ENCODE peak calls at places on chromosomes 3 and 15, in six cellular contexts. D is neuronal stem cell, W is H9, N is IMR-90, S is mesendoderm, B is H1. Q is an unnamed sample.

GRCh38 chr3:52195823-52196331 is 2.1 kb upstream of the ALAS1 start:
- DNase-seq in N (peak; percentile 75), D (no peak), B (no peak), W (no peak), S (no peak), Q (peak; percentile 88)

GRCh38 chr15:90211440-90212168 is 10.5 kb downstream of the SEMA4B start:
- DNase-seq in S (no peak), N (peak; percentile 67), D (no peak), B (no peak), W (no peak), Q (peak; percentile 57)

GRCh38 chr15:98009169-98009568 is 48.7 kb downstream of the ARRDC4 start:
- DNase-seq in S (no peak), B (no peak), D (no peak), N (no peak), W (no peak), Q (no peak)

GRCh38 chr3:5192568-5193319 is 5.2 kb downstream of the EDEM1 start:
- DNase-seq in W (no peak), D (no peak), S (no peak), N (no peak), B (no peak), Q (no peak)

GRCh38 chr15:58348095-58348812 is 83.5 kb upstream of the LIPC start:
- DNase-seq in W (no peak), S (no peak), D (no peak), B (no peak), N (no peak), Q (no peak)

GRCh38 chr15:70362911-70363310 is 265.2 kb upstream of the TLE3 start:
- DNase-seq in D (no peak), S (peak; percentile 73), N (peak; percentile 18), B (peak; percentile 13), W (peak; percentile 75), Q (peak; percentile 55)

GRCh38 chr3:78703944-78704343 is 1063.9 kb downstream of the ROBO1 start:
- DNase-seq in B (no peak), N (no peak), D (no peak), W (no peak), S (no peak), Q (no peak)

GRCh38 chr15:78204351-78205309 is 29.7 kb downstream of the ACSBG1 start:
- DNase-seq in S (no peak), D (no peak), W (peak; percentile 21), N (no peak), B (no peak), Q (peak; percentile 43)

GRCh38 chr3:80050826-80051601 is 283.2 kb upstream of the ROBO1 start:
- DNase-seq in B (no peak), S (no peak), D (no peak), N (no peak), W (no peak), Q (no peak)

DNA sequence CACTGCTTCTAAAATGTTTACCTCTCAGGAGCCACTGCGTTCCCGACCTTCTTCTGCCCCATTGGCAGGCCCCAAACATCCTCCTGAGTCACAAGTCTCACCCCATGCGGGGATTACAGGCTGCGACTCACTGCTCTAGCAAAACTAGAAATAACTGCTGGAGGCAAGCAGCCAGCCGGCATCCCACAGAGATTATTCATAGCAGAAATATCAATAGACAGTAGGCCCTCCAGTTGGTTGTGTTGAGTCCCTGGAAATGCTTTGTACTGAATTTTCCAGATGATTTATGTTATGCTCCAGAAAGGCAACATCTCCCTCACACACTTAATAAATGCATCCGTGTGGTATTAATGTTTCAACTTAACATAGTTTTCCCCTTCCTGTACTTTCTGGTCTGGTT is 64.8 kb downstream of the RFTN1 start:
- DNase-seq in W (peak; percentile 46), S (peak; percentile 82), B (no peak), D (no peak), N (peak; percentile 98), Q (peak; percentile 94)
- H3K9ac ChIP-seq in W (no peak overlapping the region), S (no peak overlapping the region), B (no peak overlapping the region), D (no peak overlapping the region), N (no peak overlapping the region), Q (peak overlapping the region; percentile 76)

GRCh38 chr3:42802876-42803799 is 1.2 kb downstream of the HIGD1A start:
- DNase-seq in N (peak; percentile 22), W (peak; percentile 34), S (peak; percentile 70), B (no peak), D (peak; percentile 36), Q (peak; percentile 52)
- H3K4ac ChIP-seq in N (peak overlapping the region; percentile 71), W (peak overlapping the region; percentile 31), S (no peak overlapping the region), B (no peak overlapping the region), D (no peak overlapping the region), Q (no peak overlapping the region)

DNA sequence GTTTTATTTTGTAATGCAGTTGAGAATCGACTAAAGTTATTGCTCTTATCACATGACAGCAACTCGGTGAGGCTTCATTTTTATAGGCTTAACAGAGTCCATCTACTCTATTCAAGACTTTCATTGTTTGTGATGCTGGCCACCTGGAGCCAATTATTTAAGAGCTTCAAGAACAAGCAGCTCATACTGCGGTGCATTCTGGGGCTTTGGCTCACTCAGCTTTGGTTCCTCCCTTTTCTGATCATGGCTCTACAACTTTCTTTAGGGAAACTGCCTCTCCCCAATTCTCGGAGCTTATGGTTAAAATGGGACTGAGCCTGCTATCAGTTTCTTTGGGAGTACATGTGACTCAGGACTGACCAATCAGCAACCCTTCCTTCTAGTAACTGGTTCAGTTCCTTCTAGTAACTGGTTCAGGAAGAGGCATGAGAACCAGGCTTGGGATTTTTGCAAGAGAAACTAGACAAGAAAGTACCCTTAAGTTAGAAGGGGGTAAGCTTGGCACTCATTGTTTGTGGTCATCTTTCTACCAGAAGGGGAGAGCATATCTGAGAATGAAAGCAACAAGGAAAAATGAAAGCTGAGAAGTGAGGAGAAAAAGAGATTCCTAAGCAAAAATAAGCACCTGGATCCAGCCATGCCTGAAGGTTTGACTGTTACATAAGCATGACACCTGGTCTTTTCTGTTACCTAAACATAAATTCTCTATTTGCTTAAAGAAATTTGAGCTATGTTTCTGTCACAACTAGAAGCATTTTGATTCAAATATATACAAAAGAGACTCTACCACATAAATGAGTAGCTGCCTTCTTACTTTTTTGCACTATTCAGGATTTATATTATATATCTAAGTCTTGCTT is 24.1 kb upstream of the ARHGEF3 start:
- DNase-seq in W (no peak), N (no peak), D (no peak), S (peak; percentile 29), B (no peak), Q (no peak)
- H2BK15ac ChIP-seq in W (no peak overlapping the region), N (no peak overlapping the region), D (no peak overlapping the region), S (no peak overlapping the region), B (no peak overlapping the region), Q (no peak overlapping the region)

GRCh38 chr15:91294795-91295194 is 194.7 kb downstream of the SV2B start:
- DNase-seq in W (no peak), S (no peak), N (no peak), D (no peak), B (no peak), Q (no peak)

GRCh38 chr15:91291673-91292072 is 191.6 kb downstream of the SV2B start:
- DNase-seq in S (peak; percentile 71), W (peak; percentile 61), N (peak; percentile 20), D (no peak), B (no peak), Q (no peak)

GRCh38 chr15:91290553-91290952 is 190.5 kb downstream of the SV2B start:
- DNase-seq in N (no peak), S (no peak), D (no peak), W (no peak), B (no peak), Q (no peak)

DNA sequence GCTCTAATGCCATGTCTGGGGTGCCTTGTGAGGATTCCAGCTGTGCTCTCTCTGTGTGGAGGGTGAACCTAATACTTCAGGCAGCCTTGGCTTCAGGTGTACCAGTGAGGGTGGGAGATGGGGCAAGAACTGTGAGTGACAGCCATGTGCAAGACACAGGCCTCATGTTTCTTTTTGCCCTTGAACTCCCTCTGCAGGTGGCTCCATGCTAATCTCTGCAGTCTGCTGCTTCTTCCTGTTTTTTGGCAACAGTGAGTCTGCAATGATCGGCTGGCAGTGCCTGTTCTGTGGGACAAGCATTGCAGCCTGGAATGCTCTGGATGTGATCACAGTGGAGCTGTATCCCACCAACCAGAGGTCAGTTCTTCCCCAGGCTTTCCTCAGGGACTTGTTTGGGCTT is 189.3 kb downstream of the SV2B start:
- DNase-seq in B (no peak), N (no peak), W (peak; percentile 57), S (peak; percentile 63), D (no peak), Q (no peak)
- H3K9ac ChIP-seq in B (no peak overlapping the region), N (no peak overlapping the region), W (no peak overlapping the region), S (no peak overlapping the region), D (no peak overlapping the region), Q (no peak overlapping the region)

GRCh38 chr3:197748597-197749314 is 927 bp upstream of the FYTTD1 start:
- DNase-seq in B (no peak), N (peak; percentile 43), D (no peak), S (no peak), W (no peak), Q (no peak)

GRCh38 chr3:197750863-197751737 is 1.4 kb downstream of the FYTTD1 start:
- DNase-seq in B (no peak), W (no peak), S (peak; percentile 18), N (peak; percentile 43), D (no peak), Q (peak; percentile 52)

GRCh38 chr3:197750396-197750831 is 731 bp downstream of the FYTTD1 start:
- DNase-seq in D (peak; percentile 43), S (peak; percentile 86), N (peak; percentile 69), W (peak; percentile 55), B (no peak), Q (peak; percentile 87)

GRCh38 chr3:197749315-197749600 is 425 bp upstream of the FYTTD1 start:
- DNase-seq in N (peak; percentile 76), B (no peak), W (peak; percentile 73), S (peak; percentile 65), D (no peak), Q (peak; percentile 70)

GRCh38 chr3:197749601-197750395 is at the start of gene FYTTD1:
- DNase-seq in B (no peak), W (peak; percentile 66), S (peak; percentile 75), N (peak; percentile 84), D (peak; percentile 71), Q (peak; percentile 88)
- H3K4ac ChIP-seq in B (peak within 1 kb of the TSS; percentile 6), W (no peak within 1 kb of the TSS), S (peak within 1 kb of the TSS; percentile 82), N (peak within 1 kb of the TSS; percentile 95), D (no peak within 1 kb of the TSS), Q (peak within 1 kb of the TSS; percentile 73)